ENCODE peak calls at places on chromosome 17, in five cellular contexts. X is A673; E is GM13977; Z is CD4-positive, alpha-beta T cell; R is A549. K is an unnamed sample.

GRCh38 chr17:71024172-71024571 is 854.8 kb downstream of the KCNJ2 start:
- DNase-seq in R (no peak), X (no peak), Z (no peak), E (no peak), K (no peak)

GRCh38 chr17:81612172-81612571 is 24.7 kb downstream of the NPLOC4 start:
- DNase-seq in X (no peak), Z (no peak), R (no peak), E (no peak), K (no peak)

GRCh38 chr17:69485901-69486643 is 71.6 kb downstream of the MAP2K6 start:
- DNase-seq in E (no peak), X (no peak), R (peak; percentile 19), Z (no peak), K (peak; percentile 17)

GRCh38 chr17:50423553-50424159 is 2.4 kb upstream of the ACSF2 start:
- DNase-seq in Z (no peak), X (peak; percentile 84), R (peak; percentile 50), E (no peak), K (no peak)

GRCh38 chr17:50972579-50972978 is 106.4 kb upstream of the TOB1 start:
- DNase-seq in X (peak; percentile 48), E (no peak), Z (no peak), R (no peak), K (no peak)

GRCh38 chr17:80970044-80970761 is 21.4 kb upstream of the CHMP6 start:
- DNase-seq in Z (no peak), R (peak; percentile 44), X (peak; percentile 41), E (peak; percentile 87), K (peak; percentile 36)

GRCh38 chr17:28405632-28406477 is at the start of gene SLC46A1:
- DNase-seq in E (peak; percentile 90), Z (no peak), X (peak; percentile 62), R (peak; percentile 61), K (peak; percentile 44)

GRCh38 chr17:38745545-38745944 is 2.6 kb downstream of the PCGF2 start:
- DNase-seq in R (no peak), Z (no peak), E (no peak), X (peak; percentile 61), K (no peak)

GRCh38 chr17:41150026-41150425 is 401 bp upstream of the KRTAP4-5 start:
- DNase-seq in X (no peak), Z (no peak), E (no peak), R (no peak), K (no peak)

GRCh38 chr17:61409301-61410099 is 9.9 kb downstream of the TBX2 start:
- DNase-seq in R (peak; percentile 75), E (peak; percentile 79), X (peak; percentile 73), Z (no peak), K (peak; percentile 49)

GRCh38 chr17:560379-560935 is 154.2 kb downstream of the VPS53 start:
- DNase-seq in R (no peak), E (no peak), Z (no peak), X (no peak), K (no peak)

GRCh38 chr17:1107777-1108559 is 71.8 kb downstream of the ABR start:
- DNase-seq in Z (no peak), E (no peak), R (no peak), X (no peak), K (no peak)

GRCh38 chr17:360141-360705 is 7.6 kb upstream of the RPH3AL start:
- DNase-seq in Z (no peak), R (no peak), E (no peak), X (no peak), K (no peak)

GRCh38 chr17:35132099-35132498 is 10.0 kb downstream of the NLE1 start:
- DNase-seq in X (no peak), Z (no peak), E (no peak), R (no peak), K (no peak)

GRCh38 chr17:2369551-2370210 is 31.2 kb downstream of the MNT start:
- DNase-seq in X (peak; percentile 48), R (no peak), Z (no peak), E (no peak), K (no peak)
- TF ChIP-seq CTCF in X (peak; percentile 29), R (no peak), Z (no peak), E (no peak), K (peak; percentile 8)

DNA sequence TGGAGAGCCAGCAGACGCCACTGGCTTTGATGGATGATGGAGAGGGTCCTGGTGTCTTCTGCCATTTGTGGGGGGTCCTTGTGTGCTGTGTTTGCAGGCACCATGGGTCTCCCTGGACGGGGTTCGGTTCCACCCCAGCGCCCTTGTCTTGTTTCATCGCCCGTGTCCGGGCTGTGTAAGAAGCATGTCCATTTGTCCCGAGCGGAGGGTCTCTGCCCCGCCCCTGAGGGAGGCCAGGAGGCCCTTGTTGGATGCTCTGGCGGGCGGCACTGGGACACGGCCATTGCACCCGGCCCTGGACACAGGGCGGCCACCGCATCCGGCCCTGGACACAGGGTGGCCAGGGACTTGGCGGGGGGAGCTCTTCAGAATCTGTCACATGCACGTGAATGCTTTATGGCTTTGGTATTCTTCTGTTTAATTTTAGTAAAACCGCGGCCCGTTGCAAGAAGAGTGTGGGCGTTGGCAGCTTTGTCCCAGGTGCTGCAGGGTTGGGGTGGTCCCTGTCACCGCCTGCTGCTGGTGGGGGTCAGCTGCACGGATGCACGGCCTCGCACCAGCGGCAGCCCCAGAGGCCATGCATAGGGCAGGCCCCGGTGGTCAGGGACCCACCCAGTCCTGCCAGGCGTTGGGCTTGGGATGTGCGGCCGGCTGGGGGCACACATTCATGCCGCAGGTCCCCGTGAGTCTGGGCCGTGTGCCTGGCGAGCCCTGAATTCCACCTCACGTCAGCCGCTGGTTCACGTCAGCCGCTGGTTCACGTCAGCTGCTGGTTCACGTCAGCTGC is 21.0 kb upstream of the ZNF750 start:
- DNase-seq in E (no peak), Z (no peak), R (no peak), X (no peak), K (no peak)
- TF ChIP-seq CTCF in E (no peak), Z (no peak), R (no peak), X (no peak), K (no peak)

DNA sequence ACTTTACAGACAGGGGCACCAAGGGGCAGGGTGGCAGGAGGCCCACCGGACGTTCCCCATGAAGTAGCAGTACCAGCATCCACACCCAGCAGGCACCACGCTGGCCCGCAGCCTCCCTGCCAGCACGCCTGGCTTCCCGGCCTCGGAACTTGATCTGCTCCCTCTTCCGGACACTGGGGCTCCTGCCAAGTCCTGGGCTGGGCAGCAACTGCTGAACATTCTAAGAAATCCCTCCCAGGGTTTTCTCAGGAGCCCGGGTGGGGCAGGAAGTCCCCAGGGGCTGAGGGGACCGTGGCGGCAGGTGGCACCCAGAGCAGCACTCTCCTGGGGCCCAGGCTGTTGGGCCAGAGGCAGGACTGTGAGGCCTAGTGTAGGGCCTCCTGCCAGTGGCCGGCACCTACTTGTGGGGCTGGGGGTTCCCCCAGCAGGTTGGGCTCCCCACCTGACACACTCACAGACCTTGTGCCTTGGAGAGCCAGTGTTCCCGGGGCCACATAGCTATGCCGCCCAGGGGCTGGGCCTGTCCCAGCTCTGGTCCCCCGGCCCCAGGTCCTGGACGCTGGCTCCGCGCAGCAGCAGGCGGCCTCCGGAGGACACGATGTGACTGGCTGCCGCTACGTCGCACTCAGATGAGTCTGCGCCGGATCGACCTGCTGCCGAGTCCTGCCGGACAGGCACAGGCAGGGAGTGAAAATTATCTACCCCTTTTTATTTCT is 86.2 kb upstream of the CBX4 start:
- DNase-seq in E (no peak), Z (no peak), R (peak; percentile 69), X (no peak), K (peak; percentile 84)
- TF ChIP-seq CTCF in E (no peak), Z (no peak), R (no peak), X (no peak), K (peak; percentile 20)

DNA sequence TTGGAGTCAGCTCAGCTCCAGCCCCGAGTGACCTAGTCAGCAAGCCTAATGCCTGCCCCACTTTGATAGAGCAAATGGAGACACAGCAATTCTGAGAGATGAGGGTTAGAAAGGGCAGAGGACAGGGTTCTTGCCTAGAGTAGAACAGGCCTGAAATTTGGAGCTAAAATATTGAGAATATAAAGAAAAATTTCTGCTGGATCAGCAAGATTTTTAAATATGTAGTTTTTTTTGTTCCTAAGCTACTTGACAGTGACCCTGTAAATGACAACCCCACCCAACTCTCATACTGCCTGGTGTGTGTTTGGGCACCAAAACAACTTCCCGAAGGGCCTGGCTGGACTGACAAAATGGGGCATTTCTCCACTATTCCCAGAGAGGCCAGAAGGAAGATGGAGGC is 26.7 kb downstream of the CYB561 start:
- DNase-seq in Z (no peak), R (no peak), E (no peak), X (no peak), K (no peak)
- TF ChIP-seq CTCF in Z (no peak), R (no peak), E (no peak), X (no peak), K (no peak)

GRCh38 chr17:77741109-77741508 is 217.4 kb upstream of the TNRC6C start:
- DNase-seq in E (no peak), X (peak; percentile 10), R (peak; percentile 24), Z (peak; percentile 17), K (no peak)
- TF ChIP-seq CTCF in E (peak; percentile 42), X (peak; percentile 65), R (peak; percentile 27), Z (peak; percentile 60), K (peak; percentile 35)

GRCh38 chr17:44785921-44786320 is 27.1 kb downstream of the ADAM11 start:
- DNase-seq in E (no peak), R (no peak), X (no peak), Z (no peak), K (no peak)
- TF ChIP-seq CTCF in E (no peak), R (no peak), X (no peak), Z (no peak), K (no peak)

DNA sequence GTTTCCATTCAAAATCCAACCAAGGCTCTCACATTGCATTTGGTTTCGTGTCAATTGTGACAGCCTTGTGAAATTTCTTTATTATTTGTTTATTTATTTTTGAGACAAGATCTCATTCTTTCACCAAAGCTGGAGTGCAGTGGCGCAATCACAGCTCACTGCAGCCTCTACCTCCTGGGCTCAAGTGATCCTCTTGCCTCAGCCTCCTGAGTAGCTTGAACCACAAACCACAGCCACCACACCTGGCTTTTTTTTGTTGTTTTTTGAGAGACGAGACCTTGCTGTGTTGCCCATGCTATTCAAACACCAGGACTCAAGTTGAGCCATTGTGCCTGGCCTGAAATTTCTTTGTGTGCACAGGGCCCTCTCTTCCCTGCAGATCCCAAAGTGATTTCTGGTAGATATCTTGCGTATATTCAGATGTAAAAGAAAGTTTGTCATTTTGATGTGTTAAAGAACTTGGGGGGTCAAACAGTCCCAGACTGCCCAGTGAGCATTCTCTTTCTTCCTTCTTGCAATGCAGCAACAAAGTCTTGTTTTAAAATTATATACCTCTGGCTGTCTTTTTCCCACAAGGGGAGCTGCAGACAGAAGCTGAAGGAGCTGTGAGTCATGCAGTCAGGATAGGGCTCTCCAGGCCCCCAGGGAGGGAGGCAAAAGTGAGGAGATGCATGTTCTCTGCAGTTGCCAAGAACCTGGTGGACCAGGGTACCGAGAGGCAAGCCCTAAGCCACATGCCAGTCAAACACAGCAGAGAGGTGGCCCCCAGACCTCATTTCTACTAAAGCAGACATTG is 15.5 kb upstream of the USP22 start:
- DNase-seq in X (peak; percentile 51), R (peak; percentile 47), Z (no peak), E (no peak), K (peak; percentile 39)
- TF ChIP-seq CTCF in X (no peak), R (no peak), Z (no peak), E (no peak), K (no peak)

K was measured in MCF 10A.